ENCODE peak calls at places on chromosome 12, in eight cellular contexts. X is HEK293T; L is NCI-H82; P is stimulated activated naive CD8-positive, alpha-beta T cell treated with anti-CD3 and anti-CD28 coated beads, Interleukin-15, amount 100 ng/mL, for 72 hours; H is CD8-positive, alpha-beta memory T cell; F is NCI-H1105 treated with DMSO at 0.1 percent for 48 hours; T is suprapubic skin; J is NCI-H1417. K is an unnamed sample.

GRCh38 chr12:103820881-103821489 is 20.0 kb downstream of the NT5DC3 start:
- DNase-seq in L (no peak), P (no peak), H (no peak), J (no peak), T (no peak), F (no peak), X (no peak), K (no peak)

GRCh38 chr12:2295941-2296461 is 243.2 kb downstream of the CACNA1C start:
- DNase-seq in H (no peak), T (no peak), P (no peak), X (no peak), L (no peak), F (no peak), J (no peak), K (no peak)

GRCh38 chr12:122081108-122081696 is 2.6 kb downstream of the MLXIP start:
- DNase-seq in P (no peak), H (no peak), X (no peak), J (no peak), F (no peak), T (no peak), L (no peak), K (no peak)

GRCh38 chr12:132153501-132154340 is 9.5 kb downstream of the NOC4L start:
- DNase-seq in H (peak), X (peak), J (peak), L (peak), T (peak), F (peak), P (peak), K (peak)

GRCh38 chr12:31518680-31519227 is 72.2 kb downstream of the DENND5B start:
- DNase-seq in P (no peak), L (no peak), H (no peak), F (peak), J (no peak), X (no peak), T (no peak), K (no peak)

GRCh38 chr12:22672951-22673350 is 48.0 kb downstream of the ETNK1 start:
- DNase-seq in J (no peak), F (no peak), T (no peak), P (no peak), L (no peak), X (no peak), H (no peak), K (no peak)

GRCh38 chr12:108295631-108296030 is 43.5 kb downstream of the CMKLR1 start:
- DNase-seq in X (no peak), H (no peak), P (no peak), J (no peak), L (peak), F (no peak), T (no peak), K (no peak)

GRCh38 chr12:113310489-113310888 is 24.4 kb downstream of the SLC8B1 start:
- DNase-seq in P (no peak), T (no peak), L (peak), F (no peak), H (no peak), J (no peak), X (no peak), K (peak)

GRCh38 chr12:105013892-105014291 is 27.8 kb downstream of the NOPCHAP1 start:
- DNase-seq in T (no peak), L (no peak), J (peak), F (no peak), P (no peak), H (no peak), X (peak), K (no peak)

GRCh38 chr12:19915392-19916192 is 452.7 kb upstream of the PDE3A start:
- DNase-seq in P (no peak), F (peak), L (peak), H (no peak), J (peak), X (peak), T (no peak), K (no peak)

GRCh38 chr12:113242018-113242418 is 20.8 kb downstream of the TPCN1 start:
- DNase-seq in J (peak), P (no peak), X (no peak), F (no peak), L (peak), T (no peak), H (no peak), K (no peak)

GRCh38 chr12:57219993-57220728 is 3.6 kb downstream of the NXPH4 start:
- DNase-seq in F (no peak), J (no peak), P (no peak), T (no peak), X (no peak), L (peak), H (no peak), K (no peak)

GRCh38 chr12:114669501-114670256 is 14.3 kb downstream of the TBX3 start:
- DNase-seq in X (no peak), P (no peak), T (no peak), L (peak), F (peak), J (no peak), H (no peak), K (no peak)

GRCh38 chr12:3206536-3207072 is 129.4 kb downstream of the TSPAN9 start:
- DNase-seq in P (no peak), X (no peak), J (no peak), L (peak), H (no peak), T (no peak), F (no peak), K (no peak)

GRCh38 chr12:60191676-60192359 is 596.0 kb downstream of the SLC16A7 start:
- DNase-seq in H (no peak), F (no peak), J (no peak), X (no peak), P (no peak), T (no peak), L (no peak), K (no peak)

GRCh38 chr12:129871991-129872969 is 31.5 kb downstream of the TMEM132D start:
- DNase-seq in H (no peak), T (no peak), X (no peak), P (no peak), L (peak), F (no peak), J (peak), K (no peak)

GRCh38 chr12:100404769-100405407 is 48.0 kb downstream of the SLC17A8 start:
- DNase-seq in F (no peak), H (no peak), J (peak), P (peak), L (peak), X (peak), T (no peak), K (no peak)

GRCh38 chr12:129687731-129688130 is 216.1 kb downstream of the TMEM132D start:
- DNase-seq in T (no peak), F (no peak), P (no peak), H (no peak), L (no peak), X (no peak), J (no peak), K (no peak)

GRCh38 chr12:90163975-90164374 is 455.3 kb upstream of the ATP2B1 start:
- DNase-seq in F (no peak), T (no peak), L (no peak), X (peak), P (no peak), H (no peak), J (no peak), K (no peak)

GRCh38 chr12:109482894-109483293 is 5.5 kb downstream of the UBE3B start:
- DNase-seq in J (no peak), F (no peak), X (no peak), T (no peak), L (no peak), P (no peak), H (no peak), K (no peak)

GRCh38 chr12:81835783-81836182 is 76.6 kb upstream of the PPFIA2 start:
- DNase-seq in J (no peak), F (no peak), T (no peak), X (no peak), H (no peak), P (peak), L (no peak), K (no peak)

GRCh38 chr12:106248849-106249371 is 1.1 kb upstream of the CKAP4 start:
- DNase-seq in H (peak), F (no peak), L (no peak), T (peak), J (no peak), P (peak), X (no peak), K (no peak)

GRCh38 chr12:124053855-124054254 is 80.8 kb downstream of the ZNF664 start:
- DNase-seq in L (peak), X (peak), J (peak), P (no peak), F (no peak), T (no peak), H (no peak), K (no peak)

GRCh38 chr12:109737631-109738030 is 24.0 kb downstream of the FAM222A start:
- DNase-seq in H (peak), L (peak), X (no peak), F (no peak), J (no peak), P (no peak), T (no peak), K (no peak)